ENCODE peak calls at places on chromosomes 5 and 9, in eight cellular contexts. One of them, this sample, is unnamed.

GRCh38 chr9:130110166-130110565 is 56.5 kb downstream of the GPR107 start:
- DNase-seq in GM03348: no peak
- DNase-seq in stimulated activated CD8-positive, alpha-beta memory T cell treated with anti-CD3 and anti-CD28 coated beads, Interleukin-4, amount 100 ng/mL, for 24 hours: no peak
- DNase-seq in NCI-H510A: no peak
- DNase-seq in fibroblast of mammary gland: no peak
- DNase-seq in stimulated activated CD4-positive, alpha-beta T cell treated with anti-CD3 and anti-CD28 coated beads, Interleukin-2, amount 100 ng/mL, for 48 hours: no peak
- DNase-seq in central memory CD4-positive, alpha-beta T cell: no peak
- DNase-seq in HFF-Myc: no peak
- DNase-seq in this sample: no peak

GRCh38 chr5:1770443-1770802 is 29.2 kb downstream of the MRPL36 start:
- DNase-seq in NCI-H510A: no peak
- DNase-seq in stimulated activated CD4-positive, alpha-beta T cell treated with anti-CD3 and anti-CD28 coated beads, Interleukin-2, amount 100 ng/mL, for 48 hours: no peak
- DNase-seq in GM03348: no peak
- DNase-seq in HFF-Myc: no peak
- DNase-seq in fibroblast of mammary gland: no peak
- DNase-seq in stimulated activated CD8-positive, alpha-beta memory T cell treated with anti-CD3 and anti-CD28 coated beads, Interleukin-4, amount 100 ng/mL, for 24 hours: no peak
- DNase-seq in central memory CD4-positive, alpha-beta T cell: no peak
- DNase-seq in this sample: no peak

GRCh38 chr9:69936427-69936826 is 107.2 kb upstream of the MAMDC2 start:
- DNase-seq in NCI-H510A: no peak
- DNase-seq in GM03348: no peak
- DNase-seq in fibroblast of mammary gland: peak; percentile 75
- DNase-seq in HFF-Myc: peak; percentile 64
- DNase-seq in stimulated activated CD8-positive, alpha-beta memory T cell treated with anti-CD3 and anti-CD28 coated beads, Interleukin-4, amount 100 ng/mL, for 24 hours: no peak
- DNase-seq in stimulated activated CD4-positive, alpha-beta T cell treated with anti-CD3 and anti-CD28 coated beads, Interleukin-2, amount 100 ng/mL, for 48 hours: no peak
- DNase-seq in central memory CD4-positive, alpha-beta T cell: no peak
- DNase-seq in this sample: no peak

GRCh38 chr9:132026932-132027585 is 52.6 kb downstream of the MED27 start:
- DNase-seq in stimulated activated CD4-positive, alpha-beta T cell treated with anti-CD3 and anti-CD28 coated beads, Interleukin-2, amount 100 ng/mL, for 48 hours: no peak
- DNase-seq in GM03348: peak; percentile 68
- DNase-seq in NCI-H510A: no peak
- DNase-seq in HFF-Myc: peak; percentile 42
- DNase-seq in stimulated activated CD8-positive, alpha-beta memory T cell treated with anti-CD3 and anti-CD28 coated beads, Interleukin-4, amount 100 ng/mL, for 24 hours: no peak
- DNase-seq in fibroblast of mammary gland: no peak
- DNase-seq in central memory CD4-positive, alpha-beta T cell: no peak
- DNase-seq in this sample: no peak

GRCh38 chr5:9619331-9620092 is 10.6 kb downstream of the TAS2R1 start:
- DNase-seq in GM03348: no peak
- DNase-seq in central memory CD4-positive, alpha-beta T cell: no peak
- DNase-seq in stimulated activated CD8-positive, alpha-beta memory T cell treated with anti-CD3 and anti-CD28 coated beads, Interleukin-4, amount 100 ng/mL, for 24 hours: no peak
- DNase-seq in NCI-H510A: no peak
- DNase-seq in stimulated activated CD4-positive, alpha-beta T cell treated with anti-CD3 and anti-CD28 coated beads, Interleukin-2, amount 100 ng/mL, for 48 hours: no peak
- DNase-seq in fibroblast of mammary gland: no peak
- DNase-seq in HFF-Myc: no peak
- DNase-seq in this sample: no peak

GRCh38 chr9:133160742-133161541 is 2.8 kb downstream of the GBGT1 start:
- DNase-seq in NCI-H510A: peak; percentile 23
- DNase-seq in stimulated activated CD8-positive, alpha-beta memory T cell treated with anti-CD3 and anti-CD28 coated beads, Interleukin-4, amount 100 ng/mL, for 24 hours: no peak
- DNase-seq in fibroblast of mammary gland: peak; percentile 86
- DNase-seq in stimulated activated CD4-positive, alpha-beta T cell treated with anti-CD3 and anti-CD28 coated beads, Interleukin-2, amount 100 ng/mL, for 48 hours: no peak
- DNase-seq in GM03348: peak; percentile 87
- DNase-seq in central memory CD4-positive, alpha-beta T cell: no peak
- DNase-seq in HFF-Myc: peak; percentile 89
- DNase-seq in this sample: no peak

GRCh38 chr5:1077026-1077425 is 34.8 kb downstream of the SLC12A7 start:
- DNase-seq in HFF-Myc: no peak
- DNase-seq in central memory CD4-positive, alpha-beta T cell: no peak
- DNase-seq in GM03348: no peak
- DNase-seq in NCI-H510A: no peak
- DNase-seq in fibroblast of mammary gland: no peak
- DNase-seq in stimulated activated CD4-positive, alpha-beta T cell treated with anti-CD3 and anti-CD28 coated beads, Interleukin-2, amount 100 ng/mL, for 48 hours: no peak
- DNase-seq in stimulated activated CD8-positive, alpha-beta memory T cell treated with anti-CD3 and anti-CD28 coated beads, Interleukin-4, amount 100 ng/mL, for 24 hours: no peak
- DNase-seq in this sample: no peak

GRCh38 chr9:100352201-100352726 is 478 bp downstream of the TEX10 start:
- DNase-seq in NCI-H510A: no peak
- DNase-seq in central memory CD4-positive, alpha-beta T cell: peak; percentile 5
- DNase-seq in fibroblast of mammary gland: peak; percentile 18
- DNase-seq in stimulated activated CD8-positive, alpha-beta memory T cell treated with anti-CD3 and anti-CD28 coated beads, Interleukin-4, amount 100 ng/mL, for 24 hours: peak; percentile 16
- DNase-seq in stimulated activated CD4-positive, alpha-beta T cell treated with anti-CD3 and anti-CD28 coated beads, Interleukin-2, amount 100 ng/mL, for 48 hours: peak; percentile 15
- DNase-seq in HFF-Myc: no peak
- DNase-seq in GM03348: peak; percentile 62
- DNase-seq in this sample: peak; percentile 67

GRCh38 chr5:166581827-166582226 is 1709.6 kb upstream of the WWC1 start:
- DNase-seq in HFF-Myc: no peak
- DNase-seq in GM03348: no peak
- DNase-seq in central memory CD4-positive, alpha-beta T cell: no peak
- DNase-seq in stimulated activated CD4-positive, alpha-beta T cell treated with anti-CD3 and anti-CD28 coated beads, Interleukin-2, amount 100 ng/mL, for 48 hours: no peak
- DNase-seq in stimulated activated CD8-positive, alpha-beta memory T cell treated with anti-CD3 and anti-CD28 coated beads, Interleukin-4, amount 100 ng/mL, for 24 hours: no peak
- DNase-seq in NCI-H510A: no peak
- DNase-seq in fibroblast of mammary gland: peak; percentile 23
- DNase-seq in this sample: no peak

GRCh38 chr9:136225748-136226679 is 19.6 kb downstream of the QSOX2 start:
- DNase-seq in stimulated activated CD8-positive, alpha-beta memory T cell treated with anti-CD3 and anti-CD28 coated beads, Interleukin-4, amount 100 ng/mL, for 24 hours: peak; percentile 45
- DNase-seq in GM03348: peak; percentile 85
- DNase-seq in central memory CD4-positive, alpha-beta T cell: peak; percentile 76
- DNase-seq in HFF-Myc: no peak
- DNase-seq in stimulated activated CD4-positive, alpha-beta T cell treated with anti-CD3 and anti-CD28 coated beads, Interleukin-2, amount 100 ng/mL, for 48 hours: peak; percentile 73
- DNase-seq in NCI-H510A: peak; percentile 57
- DNase-seq in fibroblast of mammary gland: peak; percentile 36
- DNase-seq in this sample: peak; percentile 56

GRCh38 chr9:87107072-87107471 is 159.8 kb upstream of the GAS1 start:
- DNase-seq in fibroblast of mammary gland: peak; percentile 69
- DNase-seq in NCI-H510A: no peak
- DNase-seq in stimulated activated CD4-positive, alpha-beta T cell treated with anti-CD3 and anti-CD28 coated beads, Interleukin-2, amount 100 ng/mL, for 48 hours: no peak
- DNase-seq in stimulated activated CD8-positive, alpha-beta memory T cell treated with anti-CD3 and anti-CD28 coated beads, Interleukin-4, amount 100 ng/mL, for 24 hours: no peak
- DNase-seq in GM03348: no peak
- DNase-seq in central memory CD4-positive, alpha-beta T cell: no peak
- DNase-seq in HFF-Myc: no peak
- DNase-seq in this sample: no peak

GRCh38 chr5:14265574-14265973 is 122.4 kb downstream of the TRIO start:
- DNase-seq in central memory CD4-positive, alpha-beta T cell: no peak
- DNase-seq in stimulated activated CD4-positive, alpha-beta T cell treated with anti-CD3 and anti-CD28 coated beads, Interleukin-2, amount 100 ng/mL, for 48 hours: no peak
- DNase-seq in GM03348: peak; percentile 81
- DNase-seq in fibroblast of mammary gland: peak; percentile 90
- DNase-seq in stimulated activated CD8-positive, alpha-beta memory T cell treated with anti-CD3 and anti-CD28 coated beads, Interleukin-4, amount 100 ng/mL, for 24 hours: no peak
- DNase-seq in HFF-Myc: peak; percentile 67
- DNase-seq in NCI-H510A: no peak
- DNase-seq in this sample: no peak

GRCh38 chr9:126391713-126392661 is 65.4 kb downstream of the MVB12B start:
- DNase-seq in GM03348: no peak
- DNase-seq in HFF-Myc: no peak
- DNase-seq in central memory CD4-positive, alpha-beta T cell: no peak
- DNase-seq in fibroblast of mammary gland: no peak
- DNase-seq in NCI-H510A: no peak
- DNase-seq in stimulated activated CD8-positive, alpha-beta memory T cell treated with anti-CD3 and anti-CD28 coated beads, Interleukin-4, amount 100 ng/mL, for 24 hours: no peak
- DNase-seq in stimulated activated CD4-positive, alpha-beta T cell treated with anti-CD3 and anti-CD28 coated beads, Interleukin-2, amount 100 ng/mL, for 48 hours: no peak
- DNase-seq in this sample: no peak

GRCh38 chr5:38853753-38854470 is 8.1 kb downstream of the OSMR start:
- DNase-seq in stimulated activated CD8-positive, alpha-beta memory T cell treated with anti-CD3 and anti-CD28 coated beads, Interleukin-4, amount 100 ng/mL, for 24 hours: no peak
- DNase-seq in stimulated activated CD4-positive, alpha-beta T cell treated with anti-CD3 and anti-CD28 coated beads, Interleukin-2, amount 100 ng/mL, for 48 hours: no peak
- DNase-seq in GM03348: peak; percentile 78
- DNase-seq in NCI-H510A: no peak
- DNase-seq in fibroblast of mammary gland: peak; percentile 90
- DNase-seq in HFF-Myc: no peak
- DNase-seq in central memory CD4-positive, alpha-beta T cell: no peak
- DNase-seq in this sample: no peak

GRCh38 chr5:154972476-154973080 is 31.7 kb downstream of the MRPL22 start:
- DNase-seq in NCI-H510A: no peak
- DNase-seq in fibroblast of mammary gland: peak; percentile 50
- DNase-seq in stimulated activated CD8-positive, alpha-beta memory T cell treated with anti-CD3 and anti-CD28 coated beads, Interleukin-4, amount 100 ng/mL, for 24 hours: no peak
- DNase-seq in GM03348: peak; percentile 53
- DNase-seq in stimulated activated CD4-positive, alpha-beta T cell treated with anti-CD3 and anti-CD28 coated beads, Interleukin-2, amount 100 ng/mL, for 48 hours: no peak
- DNase-seq in central memory CD4-positive, alpha-beta T cell: no peak
- DNase-seq in HFF-Myc: peak; percentile 24
- DNase-seq in this sample: no peak

GRCh38 chr9:25677301-25678146 is 720 bp downstream of the TUSC1 start:
- DNase-seq in fibroblast of mammary gland: peak; percentile 74
- DNase-seq in stimulated activated CD8-positive, alpha-beta memory T cell treated with anti-CD3 and anti-CD28 coated beads, Interleukin-4, amount 100 ng/mL, for 24 hours: no peak
- DNase-seq in HFF-Myc: no peak
- DNase-seq in central memory CD4-positive, alpha-beta T cell: no peak
- DNase-seq in GM03348: peak; percentile 94
- DNase-seq in stimulated activated CD4-positive, alpha-beta T cell treated with anti-CD3 and anti-CD28 coated beads, Interleukin-2, amount 100 ng/mL, for 48 hours: peak; percentile 3
- DNase-seq in NCI-H510A: no peak
- DNase-seq in this sample: no peak

GRCh38 chr9:36485647-36486453 is 85.8 kb upstream of the RNF38 start:
- DNase-seq in NCI-H510A: no peak
- DNase-seq in stimulated activated CD4-positive, alpha-beta T cell treated with anti-CD3 and anti-CD28 coated beads, Interleukin-2, amount 100 ng/mL, for 48 hours: no peak
- DNase-seq in fibroblast of mammary gland: peak; percentile 28
- DNase-seq in HFF-Myc: no peak
- DNase-seq in central memory CD4-positive, alpha-beta T cell: no peak
- DNase-seq in GM03348: peak; percentile 47
- DNase-seq in stimulated activated CD8-positive, alpha-beta memory T cell treated with anti-CD3 and anti-CD28 coated beads, Interleukin-4, amount 100 ng/mL, for 24 hours: no peak
- DNase-seq in this sample: no peak

GRCh38 chr5:111454198-111454606 is 58.1 kb downstream of the STARD4 start:
- DNase-seq in fibroblast of mammary gland: peak; percentile 49
- DNase-seq in stimulated activated CD8-positive, alpha-beta memory T cell treated with anti-CD3 and anti-CD28 coated beads, Interleukin-4, amount 100 ng/mL, for 24 hours: no peak
- DNase-seq in HFF-Myc: peak; percentile 21
- DNase-seq in central memory CD4-positive, alpha-beta T cell: no peak
- DNase-seq in stimulated activated CD4-positive, alpha-beta T cell treated with anti-CD3 and anti-CD28 coated beads, Interleukin-2, amount 100 ng/mL, for 48 hours: no peak
- DNase-seq in NCI-H510A: no peak
- DNase-seq in GM03348: no peak
- DNase-seq in this sample: no peak

GRCh38 chr5:85108471-85108870 is 723.8 kb upstream of the EDIL3 start:
- DNase-seq in stimulated activated CD4-positive, alpha-beta T cell treated with anti-CD3 and anti-CD28 coated beads, Interleukin-2, amount 100 ng/mL, for 48 hours: no peak
- DNase-seq in fibroblast of mammary gland: no peak
- DNase-seq in GM03348: no peak
- DNase-seq in central memory CD4-positive, alpha-beta T cell: no peak
- DNase-seq in NCI-H510A: no peak
- DNase-seq in stimulated activated CD8-positive, alpha-beta memory T cell treated with anti-CD3 and anti-CD28 coated beads, Interleukin-4, amount 100 ng/mL, for 24 hours: no peak
- DNase-seq in HFF-Myc: no peak
- DNase-seq in this sample: no peak

GRCh38 chr5:149839761-149840160 is 104.8 kb downstream of the PDE6A start:
- DNase-seq in GM03348: peak; percentile 13
- DNase-seq in central memory CD4-positive, alpha-beta T cell: no peak
- DNase-seq in NCI-H510A: no peak
- DNase-seq in HFF-Myc: peak; percentile 40
- DNase-seq in fibroblast of mammary gland: peak; percentile 21
- DNase-seq in stimulated activated CD8-positive, alpha-beta memory T cell treated with anti-CD3 and anti-CD28 coated beads, Interleukin-4, amount 100 ng/mL, for 24 hours: no peak
- DNase-seq in stimulated activated CD4-positive, alpha-beta T cell treated with anti-CD3 and anti-CD28 coated beads, Interleukin-2, amount 100 ng/mL, for 48 hours: no peak
- DNase-seq in this sample: no peak

GRCh38 chr5:96789794-96790193 is 18.0 kb downstream of the ERAP1 start:
- DNase-seq in stimulated activated CD4-positive, alpha-beta T cell treated with anti-CD3 and anti-CD28 coated beads, Interleukin-2, amount 100 ng/mL, for 48 hours: no peak
- DNase-seq in HFF-Myc: no peak
- DNase-seq in central memory CD4-positive, alpha-beta T cell: no peak
- DNase-seq in stimulated activated CD8-positive, alpha-beta memory T cell treated with anti-CD3 and anti-CD28 coated beads, Interleukin-4, amount 100 ng/mL, for 24 hours: no peak
- DNase-seq in NCI-H510A: no peak
- DNase-seq in GM03348: no peak
- DNase-seq in fibroblast of mammary gland: no peak
- DNase-seq in this sample: no peak

GRCh38 chr5:108312258-108312657 is 69.6 kb downstream of the FBXL17 start:
- DNase-seq in stimulated activated CD8-positive, alpha-beta memory T cell treated with anti-CD3 and anti-CD28 coated beads, Interleukin-4, amount 100 ng/mL, for 24 hours: no peak
- DNase-seq in stimulated activated CD4-positive, alpha-beta T cell treated with anti-CD3 and anti-CD28 coated beads, Interleukin-2, amount 100 ng/mL, for 48 hours: no peak
- DNase-seq in central memory CD4-positive, alpha-beta T cell: no peak
- DNase-seq in GM03348: no peak
- DNase-seq in NCI-H510A: no peak
- DNase-seq in HFF-Myc: no peak
- DNase-seq in fibroblast of mammary gland: no peak
- DNase-seq in this sample: no peak

GRCh38 chr5:42770003-42770402 is 13.4 kb downstream of the CCDC152 start:
- DNase-seq in fibroblast of mammary gland: no peak
- DNase-seq in stimulated activated CD4-positive, alpha-beta T cell treated with anti-CD3 and anti-CD28 coated beads, Interleukin-2, amount 100 ng/mL, for 48 hours: no peak
- DNase-seq in HFF-Myc: no peak
- DNase-seq in NCI-H510A: no peak
- DNase-seq in stimulated activated CD8-positive, alpha-beta memory T cell treated with anti-CD3 and anti-CD28 coated beads, Interleukin-4, amount 100 ng/mL, for 24 hours: no peak
- DNase-seq in central memory CD4-positive, alpha-beta T cell: no peak
- DNase-seq in GM03348: no peak
- DNase-seq in this sample: no peak

GRCh38 chr9:70113403-70114022 is 69.9 kb downstream of the MAMDC2 start:
- DNase-seq in fibroblast of mammary gland: peak; percentile 77
- DNase-seq in HFF-Myc: peak; percentile 40
- DNase-seq in stimulated activated CD8-positive, alpha-beta memory T cell treated with anti-CD3 and anti-CD28 coated beads, Interleukin-4, amount 100 ng/mL, for 24 hours: peak; percentile 2
- DNase-seq in NCI-H510A: no peak
- DNase-seq in GM03348: peak; percentile 80
- DNase-seq in central memory CD4-positive, alpha-beta T cell: no peak
- DNase-seq in stimulated activated CD4-positive, alpha-beta T cell treated with anti-CD3 and anti-CD28 coated beads, Interleukin-2, amount 100 ng/mL, for 48 hours: no peak
- DNase-seq in this sample: no peak

GRCh38 chr5:142403583-142403982 is 78.8 kb upstream of the SPRY4 start:
- DNase-seq in central memory CD4-positive, alpha-beta T cell: no peak
- DNase-seq in stimulated activated CD4-positive, alpha-beta T cell treated with anti-CD3 and anti-CD28 coated beads, Interleukin-2, amount 100 ng/mL, for 48 hours: no peak
- DNase-seq in HFF-Myc: no peak
- DNase-seq in fibroblast of mammary gland: no peak
- DNase-seq in NCI-H510A: peak; percentile 34
- DNase-seq in stimulated activated CD8-positive, alpha-beta memory T cell treated with anti-CD3 and anti-CD28 coated beads, Interleukin-4, amount 100 ng/mL, for 24 hours: no peak
- DNase-seq in GM03348: no peak
- DNase-seq in this sample: no peak

GRCh38 chr5:160369990-160370712 is at the start of gene C1QTNF2:
- DNase-seq in NCI-H510A: no peak
- DNase-seq in fibroblast of mammary gland: peak; percentile 61
- DNase-seq in GM03348: peak; percentile 93
- DNase-seq in central memory CD4-positive, alpha-beta T cell: no peak
- DNase-seq in HFF-Myc: no peak
- DNase-seq in stimulated activated CD8-positive, alpha-beta memory T cell treated with anti-CD3 and anti-CD28 coated beads, Interleukin-4, amount 100 ng/mL, for 24 hours: no peak
- DNase-seq in stimulated activated CD4-positive, alpha-beta T cell treated with anti-CD3 and anti-CD28 coated beads, Interleukin-2, amount 100 ng/mL, for 48 hours: peak; percentile 8
- DNase-seq in this sample: no peak

GRCh38 chr5:98570010-98570409 is 203.5 kb upstream of the RGMB start:
- DNase-seq in GM03348: peak; percentile 11
- DNase-seq in HFF-Myc: no peak
- DNase-seq in stimulated activated CD4-positive, alpha-beta T cell treated with anti-CD3 and anti-CD28 coated beads, Interleukin-2, amount 100 ng/mL, for 48 hours: no peak
- DNase-seq in central memory CD4-positive, alpha-beta T cell: no peak
- DNase-seq in stimulated activated CD8-positive, alpha-beta memory T cell treated with anti-CD3 and anti-CD28 coated beads, Interleukin-4, amount 100 ng/mL, for 24 hours: no peak
- DNase-seq in NCI-H510A: no peak
- DNase-seq in fibroblast of mammary gland: peak; percentile 73
- DNase-seq in this sample: no peak

This sample was measured in stimulated activated effector memory CD8-positive, alpha-beta T cell treated with anti-CD3 and anti-CD28 coated beads, Interleukin-12 subunit alpha, Interleukin-12 subunit beta, amount 100 ng/mL, for 72 hours.